ENCODE peak calls at places on chromosomes 4 and X, in ten cellular contexts. M is mammary epithelial cell, R is endothelial cell of umbilical vein, Y is PC-3, P is GM23248, B is IMR-90, G is MM.1S, K is SK-N-SH, Z is GM23338, I is neural progenitor cell. X is an unnamed sample.

GRCh38 chr4:183960021-183960420 is 54.9 kb downstream of the STOX2 start:
- DNase-seq in M (peak; percentile 56), R (no peak), Y (peak; percentile 40), P (peak; percentile 11), B (peak; percentile 72), G (no peak), K (peak; percentile 78), Z (peak; percentile 70), I (peak; percentile 86), X (peak; percentile 39)

GRCh38 chrX:39854772-39855747 is 242.7 kb downstream of the BCOR start:
- DNase-seq in M (no peak), R (no peak), Y (no peak), P (no peak), B (no peak), G (peak; percentile 72), K (no peak), Z (no peak), I (no peak), X (no peak)

GRCh38 chr4:182238355-182238931 is 4.8 kb upstream of the TENM3 start:
- DNase-seq in M (peak; percentile 37), R (no peak), Y (no peak), P (no peak), B (peak; percentile 48), G (no peak), K (no peak), Z (peak; percentile 52), I (peak; percentile 59), X (peak; percentile 30)

GRCh38 chr4:147396105-147396504 is 84.8 kb upstream of the EDNRA start:
- DNase-seq in M (no peak), R (no peak), Y (no peak), P (no peak), B (no peak), G (no peak), K (no peak), Z (no peak), I (no peak), X (peak; percentile 13)

GRCh38 chr4:93182722-93183121 is 645.8 kb upstream of the ATOH1 start:
- DNase-seq in M (peak; percentile 36), R (no peak), Y (peak; percentile 71), P (no peak), B (no peak), G (no peak), K (no peak), Z (no peak), I (no peak), X (no peak)

GRCh38 chrX:3699841-3700381 is 13.5 kb downstream of the PRKX start:
- DNase-seq in M (no peak), R (peak; percentile 64), Y (no peak), P (peak; percentile 30), B (no peak), G (peak; percentile 33), K (no peak), Z (no peak), I (no peak), X (no peak)

GRCh38 chr4:26256016-26256415 is 64.8 kb upstream of the RBPJ start:
- DNase-seq in M (no peak), R (no peak), Y (peak; percentile 23), P (peak; percentile 47), B (peak; percentile 33), G (no peak), K (no peak), Z (no peak), I (no peak), X (no peak)

GRCh38 chr4:41866799-41867677 is 68.2 kb upstream of the TMEM33 start:
- DNase-seq in M (no peak), R (no peak), Y (no peak), P (no peak), B (no peak), G (no peak), K (no peak), Z (peak; percentile 70), I (peak; percentile 71), X (no peak)

GRCh38 chr4:46836584-46836983 is 72.5 kb downstream of the COX7B2 start:
- DNase-seq in M (no peak), R (no peak), Y (no peak), P (no peak), B (no peak), G (no peak), K (no peak), Z (no peak), I (no peak), X (no peak)
- H2AFZ ChIP-seq in M (no peak overlapping the region), R (no peak overlapping the region), Y (no peak overlapping the region), P (no peak overlapping the region), B (no peak overlapping the region), G (no peak overlapping the region), K (no peak overlapping the region), Z (no peak overlapping the region), I (no peak overlapping the region), X (no peak overlapping the region)

GRCh38 chrX:31136144-31136572 is 64.3 kb upstream of the FTHL17 start:
- DNase-seq in M (no peak), R (no peak), Y (no peak), P (no peak), B (no peak), G (peak; percentile 74), K (no peak), Z (no peak), I (no peak), X (no peak)

GRCh38 chrX:31138124-31138523 is 66.3 kb upstream of the FTHL17 start:
- DNase-seq in M (no peak), R (no peak), Y (no peak), P (no peak), B (no peak), G (no peak), K (no peak), Z (no peak), I (no peak), X (no peak)

GRCh38 chrX:31139966-31140365 is 68.1 kb upstream of the FTHL17 start:
- DNase-seq in M (no peak), R (no peak), Y (no peak), P (no peak), B (no peak), G (no peak), K (no peak), Z (no peak), I (no peak), X (no peak)
- H2AFZ ChIP-seq in M (no peak overlapping the region), R (no peak overlapping the region), Y (no peak overlapping the region), P (no peak overlapping the region), B (no peak overlapping the region), G (no peak overlapping the region), K (no peak overlapping the region), Z (no peak overlapping the region), I (no peak overlapping the region), X (no peak overlapping the region)

DNA sequence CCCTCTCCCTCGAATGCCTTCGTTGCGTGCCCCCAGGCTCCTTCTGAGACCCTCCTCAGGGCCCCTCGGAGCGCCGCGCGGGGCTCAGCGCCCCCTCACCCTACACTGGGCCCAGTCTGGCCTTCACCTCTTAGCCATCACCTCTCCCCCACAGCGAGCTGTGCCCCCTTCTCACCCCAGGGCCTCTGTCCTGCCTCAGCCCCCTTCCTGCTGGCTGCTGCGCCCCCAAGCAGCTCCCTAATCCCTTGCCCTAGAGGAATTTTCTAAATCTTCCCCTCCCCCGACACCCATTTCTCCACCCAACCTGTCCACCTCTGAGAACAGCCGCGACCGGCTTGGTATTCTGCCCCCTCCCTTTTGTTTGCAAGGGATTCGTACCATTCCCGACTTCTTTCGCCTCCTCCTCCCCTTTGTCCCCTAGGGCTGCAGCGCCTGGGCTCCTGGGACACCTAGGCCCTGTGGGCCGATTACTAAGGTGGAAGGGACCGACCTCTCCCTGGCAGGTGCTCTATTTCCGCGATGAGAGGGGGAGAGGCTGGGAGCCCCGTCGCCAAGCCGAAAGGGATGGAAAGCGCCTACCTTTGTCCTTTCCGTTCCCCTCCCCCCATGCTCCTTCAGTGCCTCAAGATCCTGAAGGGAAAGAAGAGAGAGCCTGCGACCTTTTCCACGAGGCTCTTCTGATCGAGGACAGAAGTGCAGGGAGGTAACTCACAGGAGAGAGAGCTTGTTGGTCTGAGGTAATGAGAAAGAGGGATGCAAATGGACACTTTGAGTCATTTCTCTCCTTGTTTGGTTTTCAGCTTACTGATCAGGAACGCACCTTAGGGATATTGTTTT is 10.9 kb downstream of the DLG3 start:
- DNase-seq in M (no peak), R (no peak), Y (peak; percentile 46), P (no peak), B (no peak), G (no peak), K (peak; percentile 38), Z (peak; percentile 65), I (peak; percentile 60), X (peak; percentile 50)
- H2AFZ ChIP-seq in M (peak overlapping the region; percentile 93), R (peak overlapping the region; percentile 72), Y (peak overlapping the region; percentile 85), P (no peak overlapping the region), B (peak overlapping the region; percentile 74), G (peak overlapping the region; percentile 67), K (peak overlapping the region; percentile 89), Z (no peak overlapping the region), I (no peak overlapping the region), X (peak overlapping the region; percentile 68)

DNA sequence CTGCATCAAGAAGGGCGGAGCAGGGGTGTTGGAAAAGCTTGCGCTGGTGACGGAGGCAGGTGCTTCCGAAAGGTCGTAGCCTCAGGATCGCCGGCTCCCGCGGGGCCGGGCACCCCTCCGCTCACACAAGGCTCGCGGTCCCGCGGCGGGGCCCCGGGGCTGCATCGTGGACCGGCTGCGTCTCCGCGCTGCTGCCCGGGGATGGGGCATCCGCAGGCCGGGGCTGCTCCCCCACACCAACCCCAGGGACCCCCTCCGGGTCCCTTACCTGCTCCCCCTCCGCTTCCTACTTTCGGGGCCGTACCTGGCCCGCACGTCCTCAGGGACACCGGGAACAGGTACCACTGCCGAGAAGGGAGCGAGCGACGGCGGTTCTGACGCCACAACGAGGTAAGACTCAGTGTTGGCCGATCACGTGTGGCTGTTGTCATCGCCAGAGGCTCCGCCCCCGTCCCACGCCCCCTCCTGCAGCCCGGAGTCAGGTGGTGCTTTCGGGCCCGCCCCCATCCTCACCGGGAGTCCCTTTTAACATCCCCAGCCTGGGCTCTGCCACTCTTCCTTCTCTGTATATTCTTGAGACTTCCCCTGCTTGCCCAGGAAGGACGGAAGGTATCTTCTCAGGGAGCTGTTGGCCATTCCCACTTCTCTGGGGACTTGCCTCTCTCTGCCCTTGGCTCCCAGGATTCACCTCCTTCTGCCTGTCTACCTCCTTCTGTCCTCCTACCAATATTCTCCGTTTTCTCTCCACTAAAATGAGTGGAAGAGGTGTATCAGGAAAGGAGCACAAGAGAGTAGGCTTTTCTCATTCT is at the start of gene BEX2:
- DNase-seq in M (peak; percentile 62), R (peak; percentile 25), Y (peak; percentile 58), P (peak; percentile 40), B (no peak), G (peak; percentile 77), K (peak; percentile 89), Z (peak; percentile 90), I (peak; percentile 87), X (peak; percentile 90)
- H2AFZ ChIP-seq in M (peak within 1 kb of the TSS; percentile 93), R (peak within 1 kb of the TSS; percentile 60), Y (peak within 1 kb of the TSS; percentile 83), P (peak within 1 kb of the TSS; percentile 62), B (peak within 1 kb of the TSS; percentile 63), G (peak within 1 kb of the TSS; percentile 80), K (peak within 1 kb of the TSS; percentile 81), Z (no peak within 1 kb of the TSS), I (peak within 1 kb of the TSS; percentile 92), X (peak within 1 kb of the TSS; percentile 63)

GRCh38 chrX:119853449-119853848 is 686 bp upstream of the UPF3B start:
- DNase-seq in M (no peak), R (no peak), Y (no peak), P (peak; percentile 34), B (no peak), G (no peak), K (no peak), Z (peak; percentile 11), I (peak; percentile 5), X (no peak)

GRCh38 chrX:119852410-119853353 is at the start of gene UPF3B:
- DNase-seq in M (peak; percentile 96), R (peak; percentile 97), Y (peak; percentile 98), P (peak; percentile 98), B (peak; percentile 98), G (peak; percentile 98), K (peak; percentile 95), Z (peak; percentile 98), I (peak; percentile 98), X (peak; percentile 97)
- H2AFZ ChIP-seq in M (peak within 1 kb of the TSS; percentile 80), R (peak within 1 kb of the TSS; percentile 95), Y (peak within 1 kb of the TSS; percentile 100), P (peak within 1 kb of the TSS; percentile 100), B (peak within 1 kb of the TSS; percentile 89), G (peak within 1 kb of the TSS; percentile 75), K (peak within 1 kb of the TSS; percentile 98), Z (peak within 1 kb of the TSS; percentile 76), I (peak within 1 kb of the TSS; percentile 83), X (peak within 1 kb of the TSS; percentile 75)